ENCODE peak calls at places on chromosomes 16 and 17, in five cellular contexts. One of them, this sample, is unnamed.
A peak's percentile ranks its signal among the peaks of the same experiment; 100 is the strongest.

GRCh38 chr17:46157443-46158107 is 35.7 kb downstream of the KANSL1 start:
- DNase-seq in AG09309: no peak
- DNase-seq in coronary artery: no peak
- DNase-seq in neural crest cell: no peak
- DNase-seq in A549: no peak
- DNase-seq in this sample: peak; percentile 18

GRCh38 chr17:15233022-15233805 is 31.9 kb downstream of the PMP22 start:
- DNase-seq in A549: peak; percentile 57
- DNase-seq in AG09309: no peak
- DNase-seq in coronary artery: no peak
- DNase-seq in neural crest cell: no peak
- DNase-seq in this sample: no peak

GRCh38 chr16:63907251-63907650 is 1214.6 kb downstream of the CDH11 start:
- DNase-seq in neural crest cell: no peak
- DNase-seq in AG09309: no peak
- DNase-seq in A549: no peak
- DNase-seq in coronary artery: no peak
- DNase-seq in this sample: no peak

GRCh38 chr17:44066204-44066930 is at the start of gene LSM12:
- DNase-seq in neural crest cell: peak; percentile 91
- DNase-seq in A549: peak; percentile 96
- DNase-seq in AG09309: no peak
- DNase-seq in coronary artery: peak; percentile 90
- DNase-seq in this sample: peak; percentile 64

GRCh38 chr17:18172528-18173278 is 10.9 kb upstream of the ALKBH5 start:
- DNase-seq in coronary artery: no peak
- DNase-seq in neural crest cell: no peak
- DNase-seq in A549: no peak
- DNase-seq in AG09309: no peak
- DNase-seq in this sample: no peak

GRCh38 chr16:71311553-71312158 is 22.5 kb upstream of the CMTR2 start:
- DNase-seq in neural crest cell: peak; percentile 51
- DNase-seq in A549: peak; percentile 17
- DNase-seq in coronary artery: no peak
- DNase-seq in AG09309: no peak
- DNase-seq in this sample: no peak

GRCh38 chr17:14772776-14773175 is 471.9 kb downstream of the HS3ST3B1 start:
- DNase-seq in A549: no peak
- DNase-seq in neural crest cell: no peak
- DNase-seq in AG09309: no peak
- DNase-seq in coronary artery: no peak
- DNase-seq in this sample: no peak

GRCh38 chr16:2082171-2082982 is 34.6 kb downstream of the TSC2 start:
- DNase-seq in coronary artery: no peak
- DNase-seq in neural crest cell: no peak
- DNase-seq in AG09309: no peak
- DNase-seq in A549: peak; percentile 36
- DNase-seq in this sample: no peak

GRCh38 chr16:2296662-2297505 is 29.0 kb upstream of the RNPS1 start:
- DNase-seq in A549: peak; percentile 62
- DNase-seq in neural crest cell: peak; percentile 18
- DNase-seq in coronary artery: no peak
- DNase-seq in AG09309: no peak
- DNase-seq in this sample: peak; percentile 0

GRCh38 chr17:77404812-77405581 is 264.2 kb downstream of the SEC14L1 start:
- DNase-seq in AG09309: no peak
- DNase-seq in coronary artery: no peak
- DNase-seq in A549: no peak
- DNase-seq in neural crest cell: no peak
- DNase-seq in this sample: no peak

GRCh38 chr17:63378411-63379076 is 67.6 kb downstream of the CYB561 start:
- DNase-seq in A549: no peak
- DNase-seq in coronary artery: no peak
- DNase-seq in AG09309: no peak
- DNase-seq in neural crest cell: no peak
- DNase-seq in this sample: no peak

GRCh38 chr17:13561606-13562270 is 40.0 kb downstream of the HS3ST3A1 start:
- DNase-seq in neural crest cell: no peak
- DNase-seq in coronary artery: no peak
- DNase-seq in AG09309: no peak
- DNase-seq in A549: peak; percentile 15
- DNase-seq in this sample: peak; percentile 76

GRCh38 chr16:85615852-85616607 is 2.9 kb downstream of the GSE1 start:
- DNase-seq in A549: peak; percentile 79
- DNase-seq in coronary artery: peak; percentile 78
- DNase-seq in neural crest cell: peak; percentile 90
- DNase-seq in AG09309: no peak
- DNase-seq in this sample: no peak

GRCh38 chr17:68443974-68444464 is 13.3 kb downstream of the WIPI1 start:
- DNase-seq in neural crest cell: no peak
- DNase-seq in coronary artery: no peak
- DNase-seq in AG09309: no peak
- DNase-seq in A549: no peak
- DNase-seq in this sample: no peak

GRCh38 chr17:81252336-81253329 is 13.5 kb downstream of the NDUFAF8 start:
- DNase-seq in coronary artery: no peak
- DNase-seq in A549: no peak
- DNase-seq in neural crest cell: no peak
- DNase-seq in AG09309: no peak
- DNase-seq in this sample: no peak

GRCh38 chr17:67202503-67202902 is 42.5 kb downstream of the HELZ start:
- DNase-seq in neural crest cell: no peak
- DNase-seq in A549: no peak
- DNase-seq in coronary artery: no peak
- DNase-seq in AG09309: no peak
- DNase-seq in this sample: no peak

GRCh38 chr17:6558276-6558675 is 1.9 kb upstream of the PITPNM3 start:
- DNase-seq in A549: no peak
- DNase-seq in neural crest cell: no peak
- DNase-seq in AG09309: no peak
- DNase-seq in coronary artery: no peak
- DNase-seq in this sample: no peak

GRCh38 chr17:7572588-7573323 is 6.7 kb upstream of the CD68 start:
- DNase-seq in AG09309: peak; percentile 97
- DNase-seq in A549: peak; percentile 100
- DNase-seq in coronary artery: peak; percentile 100
- DNase-seq in neural crest cell: peak; percentile 100
- DNase-seq in this sample: peak; percentile 97

GRCh38 chr17:67448449-67448848 is 71.4 kb downstream of the PITPNC1 start:
- DNase-seq in AG09309: no peak
- DNase-seq in neural crest cell: no peak
- DNase-seq in coronary artery: no peak
- DNase-seq in A549: no peak
- DNase-seq in this sample: no peak

GRCh38 chr16:64240586-64240985 is 881.3 kb downstream of the CDH11 start:
- DNase-seq in A549: no peak
- DNase-seq in neural crest cell: no peak
- DNase-seq in AG09309: peak; percentile 42
- DNase-seq in coronary artery: no peak
- DNase-seq in this sample: no peak

GRCh38 chr17:7256766-7257456 is 4.9 kb downstream of the ELP5 start:
- DNase-seq in neural crest cell: no peak
- DNase-seq in AG09309: no peak
- DNase-seq in A549: no peak
- DNase-seq in coronary artery: no peak
- DNase-seq in this sample: no peak

GRCh38 chr16:9033125-9033830 is 58.2 kb upstream of the HAPSTR1 start:
- DNase-seq in AG09309: no peak
- DNase-seq in coronary artery: no peak
- DNase-seq in neural crest cell: peak; percentile 40
- DNase-seq in A549: peak; percentile 83
- DNase-seq in this sample: no peak

GRCh38 chr17:75823257-75824041 is 20.8 kb downstream of the UNC13D start:
- DNase-seq in neural crest cell: no peak
- DNase-seq in coronary artery: no peak
- DNase-seq in A549: no peak
- DNase-seq in AG09309: no peak
- DNase-seq in this sample: no peak

GRCh38 chr16:79272141-79272577 is 328.4 kb downstream of the MAF start:
- DNase-seq in neural crest cell: no peak
- DNase-seq in AG09309: no peak
- DNase-seq in A549: no peak
- DNase-seq in coronary artery: no peak
- DNase-seq in this sample: no peak
- TF ChIP-seq CTCF in neural crest cell: no peak
- TF ChIP-seq CTCF in AG09309: no peak
- TF ChIP-seq CTCF in A549: no peak
- TF ChIP-seq CTCF in coronary artery: no peak
- TF ChIP-seq CTCF in this sample: no peak

GRCh38 chr16:54657058-54657708 is 273.5 kb upstream of the IRX5 start:
- DNase-seq in A549: peak; percentile 74
- DNase-seq in coronary artery: no peak
- DNase-seq in neural crest cell: no peak
- DNase-seq in AG09309: no peak
- DNase-seq in this sample: no peak
- TF ChIP-seq CTCF in A549: no peak
- TF ChIP-seq CTCF in coronary artery: no peak
- TF ChIP-seq CTCF in neural crest cell: no peak
- TF ChIP-seq CTCF in AG09309: no peak
- TF ChIP-seq CTCF in this sample: no peak

DNA sequence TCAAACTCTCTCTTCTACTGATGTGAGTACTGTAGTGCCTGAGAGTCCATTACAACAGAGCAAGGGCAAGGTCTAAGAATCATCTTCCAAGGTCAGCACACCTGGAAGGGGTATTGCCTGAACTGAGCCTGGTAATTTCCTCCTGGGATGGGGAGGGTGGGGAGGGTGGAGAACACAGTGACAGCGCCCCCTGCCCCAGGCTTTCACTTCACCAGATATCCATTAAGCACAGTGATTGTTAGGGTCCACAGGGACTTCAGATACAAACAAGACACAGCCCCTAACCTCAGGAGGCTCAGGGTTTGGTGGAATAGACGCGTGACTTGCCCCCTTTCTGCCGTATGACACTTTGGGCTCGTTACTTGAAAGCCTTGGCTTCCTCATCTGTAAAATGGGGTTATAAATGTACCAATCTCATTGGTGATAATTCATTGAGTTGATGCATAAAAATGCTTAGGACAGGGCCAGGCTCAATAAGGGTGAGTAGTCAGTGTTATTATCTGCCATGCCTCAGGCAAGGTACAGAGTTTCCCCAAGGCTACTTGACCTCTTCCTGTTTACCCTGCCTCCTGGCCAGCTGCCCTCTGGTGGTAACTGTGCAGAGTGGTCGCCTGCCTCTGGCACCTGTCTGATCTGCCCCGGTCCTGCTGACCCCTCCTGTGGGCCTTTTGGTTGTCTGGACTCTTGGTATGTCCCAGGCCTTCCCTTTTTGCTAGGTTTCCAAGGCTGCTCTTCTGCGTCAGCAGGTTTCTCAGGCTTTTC is 13.1 kb upstream of the BRD7 start:
- DNase-seq in A549: no peak
- DNase-seq in neural crest cell: no peak
- DNase-seq in AG09309: no peak
- DNase-seq in coronary artery: peak; percentile 46
- DNase-seq in this sample: no peak
- TF ChIP-seq CTCF in A549: no peak
- TF ChIP-seq CTCF in neural crest cell: peak; percentile 26
- TF ChIP-seq CTCF in AG09309: no peak
- TF ChIP-seq CTCF in coronary artery: no peak
- TF ChIP-seq CTCF in this sample: no peak

GRCh38 chr16:74030000-74030399 is 266.6 kb upstream of the PSMD7 start:
- DNase-seq in neural crest cell: no peak
- DNase-seq in coronary artery: no peak
- DNase-seq in AG09309: no peak
- DNase-seq in A549: no peak
- DNase-seq in this sample: no peak

GRCh38 chr16:74034862-74035261 is 261.8 kb upstream of the PSMD7 start:
- DNase-seq in A549: peak; percentile 19
- DNase-seq in coronary artery: no peak
- DNase-seq in AG09309: no peak
- DNase-seq in neural crest cell: peak; percentile 32
- DNase-seq in this sample: no peak

GRCh38 chr16:74031551-74031950 is 265.1 kb upstream of the PSMD7 start:
- DNase-seq in AG09309: no peak
- DNase-seq in A549: no peak
- DNase-seq in coronary artery: no peak
- DNase-seq in neural crest cell: no peak
- DNase-seq in this sample: no peak

GRCh38 chr16:74035816-74036215 is 260.8 kb upstream of the PSMD7 start:
- DNase-seq in neural crest cell: no peak
- DNase-seq in A549: peak; percentile 25
- DNase-seq in AG09309: no peak
- DNase-seq in coronary artery: no peak
- DNase-seq in this sample: no peak
- TF ChIP-seq CTCF in neural crest cell: peak; percentile 61
- TF ChIP-seq CTCF in A549: peak; percentile 6
- TF ChIP-seq CTCF in AG09309: peak; percentile 17
- TF ChIP-seq CTCF in coronary artery: no peak
- TF ChIP-seq CTCF in this sample: peak; percentile 28

DNA sequence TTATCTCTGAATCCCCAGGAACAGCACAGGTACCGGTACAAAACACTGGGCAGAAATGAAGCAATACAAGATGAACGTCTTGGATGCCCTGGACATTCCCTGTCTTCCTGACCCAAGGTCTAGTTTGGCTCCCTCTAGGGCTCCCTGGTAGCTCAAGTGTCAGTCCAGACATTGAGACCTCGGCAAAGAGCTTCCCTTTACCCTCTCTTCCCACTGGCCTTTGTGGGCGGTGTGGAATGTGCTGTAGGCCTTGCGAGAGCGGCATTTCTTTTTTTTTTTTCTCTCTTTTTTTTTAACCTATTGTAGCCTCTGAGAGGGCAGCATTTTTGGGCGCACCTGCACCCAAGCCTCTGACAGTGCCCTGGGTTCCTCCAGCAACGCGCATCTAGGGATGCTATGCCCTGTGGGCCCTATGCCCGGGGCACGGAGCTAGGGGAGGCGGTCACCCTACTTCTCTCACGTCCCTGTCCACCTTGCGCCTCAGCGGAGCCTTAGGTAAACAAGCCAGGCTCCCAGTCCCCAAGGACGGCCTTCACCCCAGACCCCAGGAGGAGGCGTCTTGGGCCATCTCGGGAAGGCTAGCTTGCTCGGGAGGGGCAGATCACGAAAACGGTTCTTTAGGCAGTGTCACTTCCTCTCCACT is 1.2 kb upstream of the NFATC3 start:
- DNase-seq in A549: peak; percentile 23
- DNase-seq in neural crest cell: no peak
- DNase-seq in coronary artery: no peak
- DNase-seq in AG09309: no peak
- DNase-seq in this sample: no peak
- TF ChIP-seq CTCF in A549: no peak
- TF ChIP-seq CTCF in neural crest cell: no peak
- TF ChIP-seq CTCF in coronary artery: no peak
- TF ChIP-seq CTCF in AG09309: no peak
- TF ChIP-seq CTCF in this sample: peak; percentile 14

This sample was measured in retinal pigment epithelial cell.